ENCODE peak calls at places on chromosome 11, in nine cellular contexts. One of them, this sample, is unnamed.

GRCh38 chr11:34749666-34750659 is 129.1 kb downstream of the EHF start:
- DNase-seq in chondrocyte: no peak
- DNase-seq in epithelial cell of proximal tubule: peak
- DNase-seq in OCI-LY7: no peak
- DNase-seq in pancreas: peak
- DNase-seq in dorsolateral prefrontal cortex: no peak
- DNase-seq in IMR-90: peak
- DNase-seq in body of pancreas: peak
- DNase-seq in foreskin fibroblast: peak
- DNase-seq in this sample: no peak

GRCh38 chr11:1335811-1336761 is 26.7 kb upstream of the TOLLIP start:
- DNase-seq in chondrocyte: no peak
- DNase-seq in epithelial cell of proximal tubule: peak
- DNase-seq in OCI-LY7: peak
- DNase-seq in pancreas: peak
- DNase-seq in dorsolateral prefrontal cortex: peak
- DNase-seq in IMR-90: peak
- DNase-seq in body of pancreas: peak
- DNase-seq in foreskin fibroblast: peak
- DNase-seq in this sample: peak

GRCh38 chr11:8090756-8091155 is 9.7 kb downstream of the TUB start:
- DNase-seq in chondrocyte: no peak
- DNase-seq in epithelial cell of proximal tubule: no peak
- DNase-seq in OCI-LY7: peak
- DNase-seq in pancreas: peak
- DNase-seq in dorsolateral prefrontal cortex: no peak
- DNase-seq in IMR-90: no peak
- DNase-seq in body of pancreas: peak
- DNase-seq in foreskin fibroblast: peak
- DNase-seq in this sample: no peak

GRCh38 chr11:57073121-57073520 is 84.4 kb downstream of the OR5AK2 start:
- DNase-seq in chondrocyte: no peak
- DNase-seq in epithelial cell of proximal tubule: no peak
- DNase-seq in OCI-LY7: no peak
- DNase-seq in pancreas: no peak
- DNase-seq in dorsolateral prefrontal cortex: no peak
- DNase-seq in IMR-90: peak
- DNase-seq in body of pancreas: no peak
- DNase-seq in foreskin fibroblast: peak
- DNase-seq in this sample: no peak

GRCh38 chr11:102780491-102780918 is at the start of gene MMP10:
- DNase-seq in chondrocyte: no peak
- DNase-seq in epithelial cell of proximal tubule: no peak
- DNase-seq in OCI-LY7: no peak
- DNase-seq in pancreas: no peak
- DNase-seq in dorsolateral prefrontal cortex: no peak
- DNase-seq in IMR-90: peak
- DNase-seq in body of pancreas: no peak
- DNase-seq in foreskin fibroblast: peak
- DNase-seq in this sample: no peak

GRCh38 chr11:102456381-102456780 is 3.8 kb upstream of the TMEM123 start:
- DNase-seq in chondrocyte: no peak
- DNase-seq in epithelial cell of proximal tubule: no peak
- DNase-seq in OCI-LY7: no peak
- DNase-seq in pancreas: peak
- DNase-seq in dorsolateral prefrontal cortex: no peak
- DNase-seq in IMR-90: peak
- DNase-seq in body of pancreas: no peak
- DNase-seq in foreskin fibroblast: peak
- DNase-seq in this sample: no peak

GRCh38 chr11:108959124-108959761 is 294.4 kb downstream of the DDX10 start:
- DNase-seq in chondrocyte: no peak
- DNase-seq in epithelial cell of proximal tubule: no peak
- DNase-seq in OCI-LY7: no peak
- DNase-seq in pancreas: no peak
- DNase-seq in dorsolateral prefrontal cortex: no peak
- DNase-seq in IMR-90: peak
- DNase-seq in body of pancreas: no peak
- DNase-seq in foreskin fibroblast: peak
- DNase-seq in this sample: no peak

GRCh38 chr11:29022676-29023075 is 914.5 kb downstream of the METTL15 start:
- DNase-seq in chondrocyte: no peak
- DNase-seq in epithelial cell of proximal tubule: no peak
- DNase-seq in OCI-LY7: no peak
- DNase-seq in pancreas: no peak
- DNase-seq in dorsolateral prefrontal cortex: no peak
- DNase-seq in IMR-90: no peak
- DNase-seq in body of pancreas: no peak
- DNase-seq in foreskin fibroblast: no peak
- DNase-seq in this sample: no peak

GRCh38 chr11:58730507-58731089 is 1.1 kb downstream of the GLYAT start:
- DNase-seq in chondrocyte: no peak
- DNase-seq in epithelial cell of proximal tubule: peak
- DNase-seq in OCI-LY7: no peak
- DNase-seq in pancreas: no peak
- DNase-seq in dorsolateral prefrontal cortex: no peak
- DNase-seq in IMR-90: no peak
- DNase-seq in body of pancreas: no peak
- DNase-seq in foreskin fibroblast: no peak
- DNase-seq in this sample: no peak

GRCh38 chr11:78099671-78100070 is 20.0 kb upstream of the NDUFC2 start:
- DNase-seq in chondrocyte: no peak
- DNase-seq in epithelial cell of proximal tubule: no peak
- DNase-seq in OCI-LY7: no peak
- DNase-seq in pancreas: no peak
- DNase-seq in dorsolateral prefrontal cortex: no peak
- DNase-seq in IMR-90: no peak
- DNase-seq in body of pancreas: no peak
- DNase-seq in foreskin fibroblast: no peak
- DNase-seq in this sample: no peak

GRCh38 chr11:16967347-16967662 is 46.9 kb downstream of the PLEKHA7 start:
- DNase-seq in chondrocyte: no peak
- DNase-seq in epithelial cell of proximal tubule: no peak
- DNase-seq in OCI-LY7: no peak
- DNase-seq in pancreas: no peak
- DNase-seq in dorsolateral prefrontal cortex: no peak
- DNase-seq in IMR-90: no peak
- DNase-seq in body of pancreas: no peak
- DNase-seq in foreskin fibroblast: no peak
- DNase-seq in this sample: no peak

DNA sequence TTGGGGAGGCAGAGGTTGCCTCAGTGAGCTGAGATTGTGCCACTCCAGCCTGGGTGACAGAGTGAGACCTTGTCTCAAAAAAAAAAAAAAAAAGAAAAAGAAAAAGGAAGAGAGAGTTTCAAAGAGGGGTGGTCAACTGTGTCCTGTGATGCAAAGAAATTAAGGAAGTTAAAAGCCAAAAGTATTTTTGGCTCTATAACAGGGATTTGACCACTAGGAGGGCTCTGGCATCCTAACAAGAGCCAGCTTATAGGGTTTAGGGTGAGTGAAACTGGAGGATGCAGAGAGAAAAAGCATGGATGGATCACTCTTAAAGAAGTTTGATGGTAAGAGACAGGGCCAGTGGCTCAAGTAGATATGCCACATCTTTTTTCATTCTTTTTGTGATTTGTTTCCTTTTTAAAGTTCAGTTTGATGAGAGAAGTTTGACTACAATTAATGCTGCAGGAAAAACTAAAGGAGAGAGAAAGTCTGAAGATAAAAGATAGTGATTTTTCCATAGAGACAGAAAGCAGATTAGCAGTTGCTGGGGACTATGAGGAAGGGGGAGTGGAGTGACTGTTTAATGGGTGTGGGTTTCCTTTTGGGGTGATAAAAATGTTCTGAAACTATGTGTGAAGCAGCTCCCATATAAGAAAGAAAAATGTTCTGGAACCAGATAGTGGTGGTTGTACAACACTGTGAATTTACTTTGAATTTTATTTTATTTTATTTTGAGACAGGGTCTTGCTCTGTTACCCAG is 11.1 kb upstream of the MICAL2 start:
- DNase-seq in chondrocyte: no peak
- DNase-seq in epithelial cell of proximal tubule: no peak
- DNase-seq in OCI-LY7: no peak
- DNase-seq in pancreas: no peak
- DNase-seq in dorsolateral prefrontal cortex: no peak
- DNase-seq in IMR-90: no peak
- DNase-seq in body of pancreas: no peak
- DNase-seq in foreskin fibroblast: peak
- DNase-seq in this sample: no peak
- TF ChIP-seq CTCF in chondrocyte: peak
- TF ChIP-seq CTCF in epithelial cell of proximal tubule: peak
- TF ChIP-seq CTCF in OCI-LY7: no peak
- TF ChIP-seq CTCF in pancreas: no peak
- TF ChIP-seq CTCF in dorsolateral prefrontal cortex: no peak
- TF ChIP-seq CTCF in IMR-90: peak
- TF ChIP-seq CTCF in body of pancreas: no peak
- TF ChIP-seq CTCF in foreskin fibroblast: peak
- TF ChIP-seq CTCF in this sample: no peak

GRCh38 chr11:11722861-11723260 is 101.1 kb upstream of the GALNT18 start:
- DNase-seq in chondrocyte: no peak
- DNase-seq in epithelial cell of proximal tubule: no peak
- DNase-seq in OCI-LY7: no peak
- DNase-seq in pancreas: no peak
- DNase-seq in dorsolateral prefrontal cortex: no peak
- DNase-seq in IMR-90: no peak
- DNase-seq in body of pancreas: no peak
- DNase-seq in foreskin fibroblast: no peak
- DNase-seq in this sample: no peak
- TF ChIP-seq CTCF in chondrocyte: no peak
- TF ChIP-seq CTCF in epithelial cell of proximal tubule: no peak
- TF ChIP-seq CTCF in OCI-LY7: no peak
- TF ChIP-seq CTCF in pancreas: no peak
- TF ChIP-seq CTCF in dorsolateral prefrontal cortex: no peak
- TF ChIP-seq CTCF in IMR-90: no peak
- TF ChIP-seq CTCF in body of pancreas: no peak
- TF ChIP-seq CTCF in foreskin fibroblast: no peak
- TF ChIP-seq CTCF in this sample: no peak

GRCh38 chr11:67606477-67607295 is at the start of gene NDUFV1:
- DNase-seq in chondrocyte: peak
- DNase-seq in epithelial cell of proximal tubule: no peak
- DNase-seq in OCI-LY7: peak
- DNase-seq in pancreas: peak
- DNase-seq in dorsolateral prefrontal cortex: peak
- DNase-seq in IMR-90: peak
- DNase-seq in body of pancreas: peak
- DNase-seq in foreskin fibroblast: peak
- DNase-seq in this sample: peak

GRCh38 chr11:67607507-67607906 is 771 bp downstream of the NDUFV1 start:
- DNase-seq in chondrocyte: no peak
- DNase-seq in epithelial cell of proximal tubule: no peak
- DNase-seq in OCI-LY7: no peak
- DNase-seq in pancreas: no peak
- DNase-seq in dorsolateral prefrontal cortex: no peak
- DNase-seq in IMR-90: no peak
- DNase-seq in body of pancreas: no peak
- DNase-seq in foreskin fibroblast: no peak
- DNase-seq in this sample: no peak

GRCh38 chr11:67604815-67605214 is 1.9 kb upstream of the NDUFV1 start:
- DNase-seq in chondrocyte: no peak
- DNase-seq in epithelial cell of proximal tubule: no peak
- DNase-seq in OCI-LY7: no peak
- DNase-seq in pancreas: no peak
- DNase-seq in dorsolateral prefrontal cortex: no peak
- DNase-seq in IMR-90: no peak
- DNase-seq in body of pancreas: no peak
- DNase-seq in foreskin fibroblast: no peak
- DNase-seq in this sample: no peak

GRCh38 chr11:67605231-67606011 is 1.3 kb upstream of the NDUFV1 start:
- DNase-seq in chondrocyte: no peak
- DNase-seq in epithelial cell of proximal tubule: no peak
- DNase-seq in OCI-LY7: no peak
- DNase-seq in pancreas: no peak
- DNase-seq in dorsolateral prefrontal cortex: no peak
- DNase-seq in IMR-90: no peak
- DNase-seq in body of pancreas: no peak
- DNase-seq in foreskin fibroblast: no peak
- DNase-seq in this sample: no peak

DNA sequence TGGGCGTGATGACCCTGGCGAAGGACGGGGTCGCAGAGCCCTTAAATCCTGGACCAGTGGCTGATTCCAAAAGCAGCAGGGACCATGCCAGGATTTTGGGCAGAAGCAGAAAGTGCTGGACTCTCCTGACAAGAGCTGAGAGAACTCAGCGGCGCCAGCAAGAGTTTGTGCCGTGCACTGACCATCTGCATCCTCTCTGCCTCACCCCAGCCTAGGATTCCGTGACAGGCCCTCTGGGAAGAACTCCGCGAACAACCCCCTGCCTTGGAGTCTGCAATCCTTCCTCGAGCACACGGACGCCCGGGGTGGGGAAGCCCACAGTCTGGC is 623 bp upstream of the NDUFV1 start:
- DNase-seq in chondrocyte: no peak
- DNase-seq in epithelial cell of proximal tubule: no peak
- DNase-seq in OCI-LY7: no peak
- DNase-seq in pancreas: peak
- DNase-seq in dorsolateral prefrontal cortex: no peak
- DNase-seq in IMR-90: peak
- DNase-seq in body of pancreas: no peak
- DNase-seq in foreskin fibroblast: peak
- DNase-seq in this sample: peak
- TF ChIP-seq CTCF in chondrocyte: no peak
- TF ChIP-seq CTCF in epithelial cell of proximal tubule: no peak
- TF ChIP-seq CTCF in OCI-LY7: no peak
- TF ChIP-seq CTCF in pancreas: no peak
- TF ChIP-seq CTCF in dorsolateral prefrontal cortex: no peak
- TF ChIP-seq CTCF in IMR-90: no peak
- TF ChIP-seq CTCF in body of pancreas: no peak
- TF ChIP-seq CTCF in foreskin fibroblast: no peak
- TF ChIP-seq CTCF in this sample: no peak

GRCh38 chr11:41177791-41178190 is 281.7 kb downstream of the LRRC4C start:
- DNase-seq in chondrocyte: no peak
- DNase-seq in epithelial cell of proximal tubule: no peak
- DNase-seq in OCI-LY7: no peak
- DNase-seq in pancreas: no peak
- DNase-seq in dorsolateral prefrontal cortex: no peak
- DNase-seq in IMR-90: no peak
- DNase-seq in body of pancreas: no peak
- DNase-seq in foreskin fibroblast: no peak
- DNase-seq in this sample: no peak

DNA sequence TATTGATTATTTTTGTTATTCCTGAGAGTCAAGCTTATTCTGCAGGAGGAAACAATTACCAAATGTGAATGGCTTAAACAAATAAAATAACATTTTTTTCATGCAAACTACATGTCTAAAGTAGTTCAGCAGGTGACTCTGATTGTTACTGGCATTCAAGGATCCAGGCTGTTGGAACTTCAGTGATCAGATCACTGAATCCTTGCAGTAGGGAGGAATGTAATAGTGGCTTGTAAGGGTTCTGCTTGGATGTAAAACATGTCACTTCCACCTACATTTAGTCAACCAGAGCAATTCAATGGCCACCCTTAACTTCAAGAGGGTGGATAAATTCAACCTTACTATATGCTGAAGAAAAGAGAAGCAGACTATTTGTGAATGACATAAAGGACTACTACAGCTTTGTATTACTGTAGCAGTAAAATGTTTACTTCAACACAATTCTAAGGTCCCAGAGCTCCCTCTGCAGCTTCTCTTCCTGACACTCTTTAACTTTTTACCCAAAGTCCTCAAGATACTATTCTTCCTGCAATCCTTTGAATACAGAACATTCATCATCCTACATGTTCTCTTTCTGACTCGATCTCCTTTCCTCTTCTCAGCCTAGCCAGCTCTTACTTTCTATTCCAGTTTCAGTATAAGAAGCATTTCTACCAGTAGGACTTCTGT is 284.0 kb downstream of the LRRC4C start:
- DNase-seq in chondrocyte: no peak
- DNase-seq in epithelial cell of proximal tubule: no peak
- DNase-seq in OCI-LY7: no peak
- DNase-seq in pancreas: no peak
- DNase-seq in dorsolateral prefrontal cortex: no peak
- DNase-seq in IMR-90: no peak
- DNase-seq in body of pancreas: no peak
- DNase-seq in foreskin fibroblast: no peak
- DNase-seq in this sample: no peak
- TF ChIP-seq CTCF in chondrocyte: no peak
- TF ChIP-seq CTCF in epithelial cell of proximal tubule: no peak
- TF ChIP-seq CTCF in OCI-LY7: no peak
- TF ChIP-seq CTCF in pancreas: no peak
- TF ChIP-seq CTCF in dorsolateral prefrontal cortex: no peak
- TF ChIP-seq CTCF in IMR-90: no peak
- TF ChIP-seq CTCF in body of pancreas: no peak
- TF ChIP-seq CTCF in foreskin fibroblast: no peak
- TF ChIP-seq CTCF in this sample: no peak